ENCODE peak calls at places on chromosomes 4 and X, in ten cellular contexts. X is Kasumi-1, Q is iris pigment epithelial cell, O is hepatocyte, E is A549, Z is HT1080, B is natural killer cell, C is heart left ventricle, T is colonic mucosa, U is putamen. R is an unnamed sample.
A peak's percentile ranks its signal among the peaks of the same experiment; 100 is the strongest.

GRCh38 chrX:13377537-13377936 is 57.7 kb upstream of the ATXN3L start:
- DNase-seq in Z (no peak), O (peak; percentile 46), T (no peak), X (no peak), Q (peak; percentile 88), B (no peak), E (no peak), C (peak; percentile 34), U (no peak), R (peak; percentile 84)

GRCh38 chr4:80069108-80069836 is 3.8 kb downstream of the ANTXR2 start:
- DNase-seq in C (no peak), X (no peak), Q (no peak), E (no peak), Z (no peak), U (no peak), B (no peak), T (no peak), O (no peak), R (no peak)

GRCh38 chr4:151753056-151753455 is 7.8 kb downstream of the GATB start:
- DNase-seq in O (no peak), Q (peak; percentile 43), X (no peak), B (no peak), U (no peak), T (no peak), C (no peak), E (no peak), Z (peak; percentile 65), R (no peak)

GRCh38 chrX:132216806-132217202 is 2.4 kb downstream of the RAP2C start:
- DNase-seq in B (no peak), X (no peak), Z (no peak), Q (peak; percentile 58), C (no peak), E (no peak), O (peak; percentile 17), U (no peak), T (no peak), R (peak; percentile 48)

GRCh38 chr4:1567808-1568581 is 116.1 kb downstream of the FAM53A start:
- DNase-seq in X (no peak), Q (no peak), T (no peak), O (no peak), C (no peak), U (no peak), E (no peak), B (no peak), Z (no peak), R (no peak)

GRCh38 chr4:121800638-121800960 is 524 bp upstream of the EXOSC9 start:
- DNase-seq in B (no peak), C (no peak), Q (no peak), T (no peak), U (no peak), O (no peak), X (peak; percentile 66), E (no peak), Z (no peak), R (no peak)

GRCh38 chr4:102625232-102625930 is 124.2 kb downstream of the NFKB1 start:
- DNase-seq in T (no peak), O (peak; percentile 47), Q (peak; percentile 64), X (peak; percentile 81), B (peak; percentile 41), U (no peak), Z (no peak), E (no peak), C (peak; percentile 41), R (peak; percentile 30)

GRCh38 chrX:39726810-39727209 is 370.9 kb downstream of the BCOR start:
- DNase-seq in U (no peak), Q (peak; percentile 45), B (no peak), Z (peak; percentile 3), O (no peak), E (no peak), X (no peak), T (no peak), C (peak; percentile 52), R (peak; percentile 36)

GRCh38 chr4:100823066-100823992 is 305.5 kb upstream of the EMCN start:
- DNase-seq in B (no peak), X (no peak), U (peak; percentile 57), T (no peak), E (no peak), Z (peak; percentile 87), C (no peak), Q (peak; percentile 71), O (no peak), R (peak; percentile 63)

GRCh38 chr4:23163649-23164436 is 471.1 kb downstream of the GBA3 start:
- DNase-seq in B (no peak), U (no peak), T (no peak), Q (peak; percentile 3), X (no peak), O (no peak), E (no peak), C (no peak), Z (peak; percentile 53), R (no peak)

GRCh38 chrX:2614911-2615310 is 76.2 kb upstream of the CD99 start:
- DNase-seq in T (no peak), U (peak; percentile 15), X (no peak), E (no peak), O (peak; percentile 73), Z (peak; percentile 51), B (no peak), C (peak; percentile 12), Q (peak; percentile 93), R (peak; percentile 88)

GRCh38 chrX:106437407-106437806 is 174.4 kb upstream of the RADX start:
- DNase-seq in X (no peak), Z (no peak), Q (no peak), T (no peak), O (no peak), E (no peak), U (peak; percentile 33), C (no peak), B (no peak), R (no peak)

GRCh38 chr4:138449938-138450337 is 207.8 kb upstream of the SLC7A11 start:
- DNase-seq in C (no peak), X (no peak), T (no peak), O (peak; percentile 11), U (no peak), Z (no peak), B (no peak), Q (peak; percentile 13), E (no peak), R (no peak)

R was measured in HCEC 1CT.